ENCODE peak calls at places on chromosomes 16 and 17, in four cellular contexts. Y is globus pallidus, O is fibroblast of lung, N is upper lobe of left lung. A is an unnamed sample.
A peak's percentile ranks its signal among the peaks of the same experiment; 100 is the strongest.

GRCh38 chr16:69363281-69363717 is 11.7 kb upstream of the TMED6 start:
- DNase-seq in Y (no peak), O (no peak), N (no peak), A (no peak)

GRCh38 chr17:77745702-77746101 is 212.8 kb upstream of the TNRC6C start:
- DNase-seq in Y (no peak), O (no peak), N (no peak), A (no peak)

GRCh38 chr17:19533718-19534561 is at the start of gene SLC47A1:
- DNase-seq in Y (no peak), O (no peak), N (peak; percentile 91), A (peak; percentile 43)

GRCh38 chr16:88461291-88462269 is 8.5 kb downstream of the ZFPM1 start:
- DNase-seq in Y (no peak), O (peak; percentile 14), N (no peak), A (no peak)

GRCh38 chr17:48566717-48567116 is 11.4 kb downstream of the HOXB4 start:
- DNase-seq in Y (no peak), O (no peak), N (no peak), A (no peak)

GRCh38 chr17:80839401-80839800 is 152.2 kb upstream of the CHMP6 start:
- DNase-seq in Y (peak; percentile 37), O (peak; percentile 17), N (no peak), A (peak; percentile 35)

GRCh38 chr17:57921342-57921741 is 33.9 kb downstream of the CUEDC1 start:
- DNase-seq in Y (peak; percentile 77), O (peak; percentile 58), N (no peak), A (peak; percentile 72)

GRCh38 chr17:39231091-39231561 is 5.4 kb upstream of the STAC2 start:
- DNase-seq in Y (no peak), O (no peak), N (peak; percentile 51), A (no peak)

GRCh38 chr17:66892286-66892685 is 57.4 kb downstream of the CACNG5 start:
- DNase-seq in Y (no peak), O (no peak), N (no peak), A (no peak)

GRCh38 chr17:14940112-14940945 is 324.8 kb downstream of the PMP22 start:
- DNase-seq in Y (no peak), O (peak; percentile 45), N (no peak), A (no peak)

GRCh38 chr17:5583426-5584382 is 605 bp downstream of the NLRP1 start:
- DNase-seq in Y (no peak), O (no peak), N (peak; percentile 65), A (no peak)

GRCh38 chr17:48494335-48494734 is 36.5 kb downstream of the HOXB1 start:
- DNase-seq in Y (no peak), O (peak; percentile 90), N (no peak), A (no peak)

GRCh38 chr16:88943131-88943664 is 33.8 kb downstream of the CBFA2T3 start:
- DNase-seq in Y (no peak), O (no peak), N (peak; percentile 53), A (no peak)

GRCh38 chr17:82949984-82950383 is 110.2 kb upstream of the ZNF750 start:
- DNase-seq in Y (no peak), O (no peak), N (no peak), A (no peak)

GRCh38 chr16:35431829-35432663 is 1972.6 kb downstream of the TP53TG3F start:
- DNase-seq in Y (peak; percentile 8), O (no peak), N (peak; percentile 71), A (peak; percentile 9)

GRCh38 chr17:73325527-73325842 is 13.7 kb upstream of the CDC42EP4 start:
- DNase-seq in Y (no peak), O (peak; percentile 89), N (no peak), A (no peak)

GRCh38 chr16:85626191-85626951 is 13.2 kb downstream of the GSE1 start:
- DNase-seq in Y (no peak), O (no peak), N (peak; percentile 67), A (no peak)

GRCh38 chr16:28166394-28167208 is 45.2 kb downstream of the XPO6 start:
- DNase-seq in Y (no peak), O (no peak), N (no peak), A (no peak)

GRCh38 chr17:65163990-65164495 is 26.9 kb downstream of the RGS9 start:
- DNase-seq in Y (no peak), O (peak; percentile 74), N (no peak), A (peak; percentile 18)

GRCh38 chr16:50743575-50744225 is 1.8 kb downstream of the CYLD start:
- DNase-seq in Y (peak; percentile 40), O (no peak), N (no peak), A (no peak)

GRCh38 chr16:10600792-10601443 is 20.5 kb upstream of the EMP2 start:
- DNase-seq in Y (no peak), O (no peak), N (peak; percentile 73), A (no peak)

GRCh38 chr16:29898786-29899515 is 399 bp downstream of the SEZ6L2 start:
- DNase-seq in Y (no peak), O (no peak), N (peak; percentile 87), A (no peak)

GRCh38 chr16:88973007-88973410 is 4.0 kb downstream of the CBFA2T3 start:
- DNase-seq in Y (no peak), O (no peak), N (peak; percentile 60), A (no peak)

GRCh38 chr17:81457396-81457795 is 55.2 kb downstream of the ACTG1 start:
- DNase-seq in Y (no peak), O (no peak), N (no peak), A (no peak)

GRCh38 chr17:46977750-46978488 is 1.1 kb downstream of the RPRML start:
- DNase-seq in Y (no peak), O (no peak), N (peak; percentile 47), A (no peak)

GRCh38 chr16:75763250-75763649 is 37.0 kb upstream of the CPHXL start:
- DNase-seq in Y (no peak), O (no peak), N (no peak), A (no peak)

GRCh38 chr16:86970279-86970678 is 346.9 kb downstream of the C16orf95 start:
- DNase-seq in Y (no peak), O (no peak), N (no peak), A (no peak)

A was measured in Ammon's horn.